ENCODE peak calls at places on chromosomes 3 and 15, in five cellular contexts. D is stomach, Y is endothelial cell of umbilical vein, L is breast epithelium, W is esophagus muscularis mucosa. Q is an unnamed sample.

GRCh38 chr15:74631935-74632560 is 16.4 kb downstream of the CLK3 start:
- DNase-seq in D (peak), Y (peak), L (no peak), W (no peak), Q (peak)

GRCh38 chr15:101669744-101670143 is 17.6 kb upstream of the TM2D3 start:
- DNase-seq in D (no peak), Y (no peak), L (no peak), W (no peak), Q (no peak)

GRCh38 chr3:42066516-42067181 is 24.5 kb upstream of the TRAK1 start:
- DNase-seq in D (no peak), Y (peak), L (no peak), W (no peak), Q (no peak)

GRCh38 chr3:177358085-177358967 is 161.0 kb upstream of the TBL1XR1 start:
- DNase-seq in D (peak), Y (peak), L (peak), W (no peak), Q (peak)

GRCh38 chr3:99211309-99211708 is 309.8 kb upstream of the DCBLD2 start:
- DNase-seq in D (no peak), Y (no peak), L (no peak), W (no peak), Q (no peak)

GRCh38 chr15:44812029-44812517 is 75.7 kb downstream of the TRIM69 start:
- DNase-seq in D (peak), Y (no peak), L (no peak), W (no peak), Q (no peak)

GRCh38 chr3:158471639-158472294 is 99.2 kb upstream of the MLF1 start:
- DNase-seq in D (no peak), Y (peak), L (no peak), W (no peak), Q (no peak)

GRCh38 chr15:40097096-40097967 is 11.3 kb downstream of the BMF start:
- DNase-seq in D (no peak), Y (no peak), L (no peak), W (no peak), Q (no peak)

GRCh38 chr15:81311834-81312459 is 12.0 kb downstream of the STARD5 start:
- DNase-seq in D (no peak), Y (no peak), L (no peak), W (no peak), Q (no peak)

GRCh38 chr3:25372167-25372566 is 55.9 kb upstream of the RARB start:
- DNase-seq in D (no peak), Y (no peak), L (no peak), W (no peak), Q (no peak)

GRCh38 chr15:92968926-92969664 is 69.0 kb downstream of the CHD2 start:
- DNase-seq in D (no peak), Y (peak), L (no peak), W (no peak), Q (no peak)

GRCh38 chr15:68407141-68407885 is 24.6 kb downstream of the ITGA11 start:
- DNase-seq in D (peak), Y (no peak), L (no peak), W (peak), Q (no peak)

GRCh38 chr15:83106994-83107840 is at the start of gene TM6SF1:
- DNase-seq in D (no peak), Y (peak), L (no peak), W (no peak), Q (peak)

GRCh38 chr3:148464246-148464645 is 233.5 kb upstream of the AGTR1 start:
- DNase-seq in D (no peak), Y (peak), L (no peak), W (no peak), Q (no peak)

GRCh38 chr3:65151660-65152059 is 463.9 kb upstream of the ADAMTS9 start:
- DNase-seq in D (no peak), Y (no peak), L (no peak), W (no peak), Q (no peak)

GRCh38 chr15:82570721-82571519 is 30.7 kb upstream of the RPS17 start:
- DNase-seq in D (no peak), Y (no peak), L (no peak), W (no peak), Q (no peak)

GRCh38 chr15:80568298-80568697 is 126.8 kb upstream of the ABHD17C start:
- DNase-seq in D (no peak), Y (no peak), L (no peak), W (no peak), Q (no peak)

GRCh38 chr3:108117245-108117644 is 26.4 kb upstream of the CD47 start:
- DNase-seq in D (no peak), Y (no peak), L (no peak), W (no peak), Q (no peak)

GRCh38 chr15:98727115-98728040 is 79.0 kb downstream of the IGF1R start:
- DNase-seq in D (peak), Y (peak), L (peak), W (peak), Q (no peak)

GRCh38 chr3:58989173-58989572 is 60.7 kb downstream of the CFAP20DC start:
- DNase-seq in D (no peak), Y (peak), L (no peak), W (no peak), Q (no peak)

GRCh38 chr15:68366314-68366713 is 65.6 kb downstream of the ITGA11 start:
- DNase-seq in D (no peak), Y (no peak), L (no peak), W (no peak), Q (no peak)

GRCh38 chr3:104132566-104132997 is 1234.1 kb upstream of the ALCAM start:
- DNase-seq in D (no peak), Y (peak), L (no peak), W (no peak), Q (no peak)

GRCh38 chr3:108047987-108048386 is 42.8 kb downstream of the CD47 start:
- DNase-seq in D (no peak), Y (no peak), L (no peak), W (no peak), Q (no peak)

GRCh38 chr3:151445283-151446001 is 15.4 kb downstream of the IGSF10 start:
- DNase-seq in D (no peak), Y (no peak), L (no peak), W (no peak), Q (no peak)

DNA sequence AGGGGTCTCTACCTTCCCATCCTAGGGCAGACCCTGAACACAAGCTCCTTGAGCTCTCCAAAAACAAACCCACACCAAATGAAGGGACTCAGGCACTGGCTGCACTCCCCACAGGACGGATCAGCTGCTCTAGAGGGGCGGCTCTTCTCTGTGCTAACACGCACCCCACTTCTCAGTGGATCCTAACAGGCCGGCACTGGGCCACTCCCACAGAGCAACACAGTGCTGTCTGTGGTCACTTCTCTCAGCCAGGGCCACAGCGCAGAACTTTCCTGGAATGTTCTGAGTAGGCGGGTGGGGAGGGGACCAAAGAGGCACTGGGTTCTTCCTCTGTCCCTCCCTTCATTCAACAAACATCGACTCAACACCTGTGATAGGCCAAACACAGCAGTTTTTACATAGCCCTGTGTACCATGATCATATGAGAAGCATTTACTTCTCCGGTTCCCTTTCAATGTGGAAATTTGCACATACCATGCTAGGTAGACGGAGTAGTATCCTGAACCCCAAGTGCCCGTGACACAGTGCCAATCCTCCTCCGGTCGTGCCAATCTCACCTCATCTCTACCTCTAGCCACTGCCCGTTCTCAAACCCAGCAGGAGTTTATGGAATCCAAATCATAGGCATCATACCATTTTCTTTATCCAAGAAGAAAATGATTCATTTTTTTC is 98.1 kb downstream of the LRIG1 start:
- DNase-seq in D (no peak), Y (no peak), L (no peak), W (no peak), Q (no peak)
- TF ChIP-seq POLR2AphosphoS5 in D (no peak), Y (no peak), L (no peak), W (no peak), Q (no peak)

GRCh38 chr15:57785039-57785438 is 78.5 kb downstream of the POLR2M start:
- DNase-seq in D (no peak), Y (no peak), L (no peak), W (no peak), Q (no peak)

GRCh38 chr15:57777034-57777433 is 70.5 kb downstream of the POLR2M start:
- DNase-seq in D (no peak), Y (no peak), L (no peak), W (no peak), Q (no peak)

GRCh38 chr15:57784081-57784488 is 77.6 kb downstream of the POLR2M start:
- DNase-seq in D (no peak), Y (peak), L (no peak), W (peak), Q (no peak)

GRCh38 chr15:57782731-57783130 is 76.2 kb downstream of the POLR2M start:
- DNase-seq in D (no peak), Y (no peak), L (no peak), W (no peak), Q (no peak)

GRCh38 chr15:57780461-57780860 is 73.9 kb downstream of the POLR2M start:
- DNase-seq in D (no peak), Y (no peak), L (no peak), W (peak), Q (no peak)
- TF ChIP-seq POLR2A in D (no peak), Y (no peak), L (no peak), W (no peak), Q (no peak)

DNA sequence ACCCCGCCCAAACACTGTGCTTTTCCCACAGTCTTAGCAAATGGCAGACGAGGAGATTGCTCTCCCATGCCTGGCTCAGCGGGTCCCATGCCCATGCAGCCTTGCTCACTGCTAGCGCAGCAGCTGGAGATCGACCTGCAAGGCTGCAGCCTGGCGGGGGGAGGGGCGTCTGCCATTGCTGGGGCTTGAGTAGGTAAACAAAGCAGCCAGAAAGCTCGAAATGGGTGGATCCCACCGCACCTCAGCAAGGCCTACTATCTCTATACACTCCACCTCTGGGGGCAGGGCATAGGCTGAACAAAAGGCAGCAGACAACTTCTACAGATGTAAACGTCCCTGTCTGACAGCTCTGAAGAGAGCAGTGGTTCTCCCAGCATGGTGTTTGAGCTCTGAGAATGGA is 27.2 kb upstream of the WDR5B start:
- DNase-seq in D (no peak), Y (no peak), L (no peak), W (no peak), Q (no peak)
- TF ChIP-seq POLR2AphosphoS5 in D (no peak), Y (no peak), L (no peak), W (no peak), Q (no peak)

GRCh38 chr3:176079785-176080184 is 1117.5 kb downstream of the TBL1XR1 start:
- DNase-seq in D (no peak), Y (no peak), L (no peak), W (no peak), Q (no peak)
- TF ChIP-seq POLR2A in D (no peak), Y (no peak), L (no peak), W (no peak), Q (no peak)

DNA sequence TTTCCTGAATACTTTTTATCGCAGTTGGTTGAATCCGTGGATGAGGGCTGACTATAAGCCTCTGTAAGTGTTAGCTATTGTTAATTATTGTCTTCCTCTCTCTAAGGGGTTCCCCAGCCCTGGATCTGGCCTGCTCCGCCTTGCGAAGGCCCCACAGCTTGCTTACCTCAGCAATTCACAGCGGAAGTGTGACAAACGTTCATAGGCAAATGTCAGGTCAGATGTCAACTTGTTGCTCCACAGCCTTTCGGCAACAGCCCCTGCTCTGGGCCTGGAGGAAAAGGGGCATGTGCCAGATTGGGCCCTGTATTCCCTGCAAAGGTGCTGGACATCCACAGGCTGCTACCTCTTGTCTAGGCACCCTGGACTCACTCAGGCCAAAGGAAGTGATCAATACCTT is 25.3 kb upstream of the CELF6 start:
- DNase-seq in D (no peak), Y (no peak), L (no peak), W (no peak), Q (no peak)
- TF ChIP-seq POLR2AphosphoS5 in D (no peak), Y (no peak), L (no peak), W (no peak), Q (no peak)

Q was measured in GM12892.